ENCODE peak calls at places on chromosome 18, in seven cellular contexts. One of them, this sample, is unnamed.

GRCh38 chr18:45522371-45522770 is 92.9 kb upstream of the SLC14A2 start:
- DNase-seq in PC-3: no peak
- DNase-seq in stimulated activated CD8-positive, alpha-beta memory T cell treated with anti-CD3 and anti-CD28 coated beads, Interleukin-2, amount 100 ng/mL, for 48 hours: no peak
- DNase-seq in NCI-H1092: no peak
- DNase-seq in fibroblast of lung: peak; percentile 90
- DNase-seq in T-helper 1 cell: no peak
- DNase-seq in activated CD4-positive, alpha-beta T cell treated with anti-CD3 and anti-CD28 coated beads for 24 hours: no peak
- DNase-seq in this sample: no peak

GRCh38 chr18:48832961-48833700 is 117.6 kb downstream of the SMAD7 start:
- DNase-seq in PC-3: peak; percentile 81
- DNase-seq in stimulated activated CD8-positive, alpha-beta memory T cell treated with anti-CD3 and anti-CD28 coated beads, Interleukin-2, amount 100 ng/mL, for 48 hours: no peak
- DNase-seq in NCI-H1092: no peak
- DNase-seq in fibroblast of lung: peak; percentile 96
- DNase-seq in T-helper 1 cell: peak; percentile 41
- DNase-seq in activated CD4-positive, alpha-beta T cell treated with anti-CD3 and anti-CD28 coated beads for 24 hours: no peak
- DNase-seq in this sample: no peak

GRCh38 chr18:68150976-68151375 is 563.9 kb downstream of the TMX3 start:
- DNase-seq in PC-3: no peak
- DNase-seq in stimulated activated CD8-positive, alpha-beta memory T cell treated with anti-CD3 and anti-CD28 coated beads, Interleukin-2, amount 100 ng/mL, for 48 hours: no peak
- DNase-seq in NCI-H1092: no peak
- DNase-seq in fibroblast of lung: no peak
- DNase-seq in T-helper 1 cell: no peak
- DNase-seq in activated CD4-positive, alpha-beta T cell treated with anti-CD3 and anti-CD28 coated beads for 24 hours: no peak
- DNase-seq in this sample: no peak

GRCh38 chr18:62566199-62566598 is 43.4 kb downstream of the ZCCHC2 start:
- DNase-seq in PC-3: peak; percentile 42
- DNase-seq in stimulated activated CD8-positive, alpha-beta memory T cell treated with anti-CD3 and anti-CD28 coated beads, Interleukin-2, amount 100 ng/mL, for 48 hours: no peak
- DNase-seq in NCI-H1092: no peak
- DNase-seq in fibroblast of lung: peak; percentile 12
- DNase-seq in T-helper 1 cell: no peak
- DNase-seq in activated CD4-positive, alpha-beta T cell treated with anti-CD3 and anti-CD28 coated beads for 24 hours: no peak
- DNase-seq in this sample: no peak

GRCh38 chr18:26429535-26429934 is 118.8 kb downstream of the KCTD1 start:
- DNase-seq in PC-3: peak; percentile 84
- DNase-seq in stimulated activated CD8-positive, alpha-beta memory T cell treated with anti-CD3 and anti-CD28 coated beads, Interleukin-2, amount 100 ng/mL, for 48 hours: no peak
- DNase-seq in NCI-H1092: no peak
- DNase-seq in fibroblast of lung: peak; percentile 85
- DNase-seq in T-helper 1 cell: no peak
- DNase-seq in activated CD4-positive, alpha-beta T cell treated with anti-CD3 and anti-CD28 coated beads for 24 hours: no peak
- DNase-seq in this sample: no peak

GRCh38 chr18:36187138-36187825 is at the start of gene MOCOS:
- DNase-seq in PC-3: peak; percentile 55
- DNase-seq in stimulated activated CD8-positive, alpha-beta memory T cell treated with anti-CD3 and anti-CD28 coated beads, Interleukin-2, amount 100 ng/mL, for 48 hours: peak; percentile 26
- DNase-seq in NCI-H1092: peak; percentile 5
- DNase-seq in fibroblast of lung: peak; percentile 61
- DNase-seq in T-helper 1 cell: peak; percentile 17
- DNase-seq in activated CD4-positive, alpha-beta T cell treated with anti-CD3 and anti-CD28 coated beads for 24 hours: no peak
- DNase-seq in this sample: peak; percentile 35

GRCh38 chr18:54672846-54673475 is 81.9 kb downstream of the DYNAP start:
- DNase-seq in PC-3: peak; percentile 84
- DNase-seq in stimulated activated CD8-positive, alpha-beta memory T cell treated with anti-CD3 and anti-CD28 coated beads, Interleukin-2, amount 100 ng/mL, for 48 hours: no peak
- DNase-seq in NCI-H1092: no peak
- DNase-seq in fibroblast of lung: peak; percentile 73
- DNase-seq in T-helper 1 cell: no peak
- DNase-seq in activated CD4-positive, alpha-beta T cell treated with anti-CD3 and anti-CD28 coated beads for 24 hours: no peak
- DNase-seq in this sample: no peak

GRCh38 chr18:57743008-57743407 is 60.1 kb downstream of the ATP8B1 start:
- DNase-seq in PC-3: peak; percentile 47
- DNase-seq in stimulated activated CD8-positive, alpha-beta memory T cell treated with anti-CD3 and anti-CD28 coated beads, Interleukin-2, amount 100 ng/mL, for 48 hours: no peak
- DNase-seq in NCI-H1092: no peak
- DNase-seq in fibroblast of lung: peak; percentile 95
- DNase-seq in T-helper 1 cell: no peak
- DNase-seq in activated CD4-positive, alpha-beta T cell treated with anti-CD3 and anti-CD28 coated beads for 24 hours: no peak
- DNase-seq in this sample: no peak

This sample was measured in foreskin melanocyte.